ENCODE peak calls at places on chromosome 1, in seven cellular contexts. N, X, Z, V, E, Y and S are unnamed samples.

GRCh38 chr1:31027693-31028526 is 37.6 kb downstream of the PUM1 start:
- DNase-seq in N (no peak), X (no peak), Z (no peak), V (no peak), E (no peak), Y (no peak), S (no peak)

GRCh38 chr1:160006312-160006940 is 25.4 kb downstream of the PIGM start:
- DNase-seq in N (peak), X (peak), Z (peak), V (peak), E (peak), Y (peak), S (peak)

GRCh38 chr1:67755619-67756018 is 70.6 kb downstream of the GADD45A start:
- DNase-seq in N (no peak), X (no peak), Z (peak), V (no peak), E (no peak), Y (no peak), S (no peak)

GRCh38 chr1:77671836-77672235 is 10.6 kb downstream of the ZZZ3 start:
- DNase-seq in N (no peak), X (no peak), Z (peak), V (peak), E (no peak), Y (peak), S (peak)

GRCh38 chr1:226609836-226610455 is 61.4 kb downstream of the STUM start:
- DNase-seq in N (no peak), X (no peak), Z (peak), V (no peak), E (no peak), Y (no peak), S (peak)

GRCh38 chr1:30023300-30024022 is 699.9 kb downstream of the MATN1 start:
- DNase-seq in N (no peak), X (no peak), Z (no peak), V (no peak), E (no peak), Y (no peak), S (no peak)

GRCh38 chr1:203408485-203409229 is 57.7 kb upstream of the FMOD start:
- DNase-seq in N (peak), X (no peak), Z (peak), V (peak), E (peak), Y (peak), S (peak)

GRCh38 chr1:222454782-222455181 is 93.1 kb downstream of the HHIPL2 start:
- DNase-seq in N (no peak), X (no peak), Z (no peak), V (no peak), E (no peak), Y (peak), S (no peak)

GRCh38 chr1:7873801-7874795 is 21.2 kb upstream of the UTS2 start:
- DNase-seq in N (no peak), X (no peak), Z (no peak), V (no peak), E (no peak), Y (no peak), S (no peak)

GRCh38 chr1:6127587-6128163 is 52.4 kb downstream of the CHD5 start:
- DNase-seq in N (peak), X (peak), Z (peak), V (peak), E (no peak), Y (peak), S (no peak)

GRCh38 chr1:185733818-185734709 is at the start of gene HMCN1:
- DNase-seq in N (peak), X (peak), Z (peak), V (peak), E (peak), Y (peak), S (no peak)

GRCh38 chr1:151581446-151581845 is 30.4 kb upstream of the SNX27 start:
- DNase-seq in N (no peak), X (no peak), Z (no peak), V (no peak), E (no peak), Y (no peak), S (no peak)

GRCh38 chr1:203273869-203274602 is 31.3 kb upstream of the BTG2 start:
- DNase-seq in N (no peak), X (no peak), Z (no peak), V (no peak), E (no peak), Y (no peak), S (no peak)

GRCh38 chr1:58785424-58786058 is 1.7 kb upstream of the JUN start:
- DNase-seq in N (peak), X (peak), Z (peak), V (peak), E (no peak), Y (peak), S (no peak)

GRCh38 chr1:157407917-157408525 is 144.3 kb downstream of the FCRL5 start:
- DNase-seq in N (no peak), X (no peak), Z (no peak), V (no peak), E (no peak), Y (no peak), S (no peak)

GRCh38 chr1:11979453-11979817 is 809 bp upstream of the MFN2 start:
- DNase-seq in N (no peak), X (no peak), Z (no peak), V (no peak), E (no peak), Y (no peak), S (no peak)

GRCh38 chr1:36134805-36135339 is 9.8 kb upstream of the COL8A2 start:
- DNase-seq in N (peak), X (peak), Z (peak), V (peak), E (peak), Y (peak), S (no peak)

GRCh38 chr1:13664451-13664850 is 35.5 kb upstream of the PRDM2 start:
- DNase-seq in N (no peak), X (no peak), Z (no peak), V (no peak), E (no peak), Y (no peak), S (no peak)

GRCh38 chr1:235532350-235532749 is 28.1 kb upstream of the B3GALNT2 start:
- DNase-seq in N (no peak), X (no peak), Z (peak), V (peak), E (no peak), Y (peak), S (no peak)

GRCh38 chr1:34688358-34688757 is 66.5 kb upstream of the GJB5 start:
- DNase-seq in N (no peak), X (no peak), Z (no peak), V (no peak), E (no peak), Y (no peak), S (no peak)

GRCh38 chr1:180889325-180889724 is 23.4 kb upstream of the KIAA1614 start:
- DNase-seq in N (no peak), X (no peak), Z (no peak), V (no peak), E (no peak), Y (no peak), S (no peak)

GRCh38 chr1:158028956-158029355 is 35.5 kb downstream of the KIRREL1 start:
- DNase-seq in N (peak), X (no peak), Z (no peak), V (no peak), E (peak), Y (peak), S (no peak)

GRCh38 chr1:172472495-172472894 is 28.6 kb upstream of the PIGC start:
- DNase-seq in N (no peak), X (no peak), Z (no peak), V (no peak), E (no peak), Y (no peak), S (no peak)

DNA sequence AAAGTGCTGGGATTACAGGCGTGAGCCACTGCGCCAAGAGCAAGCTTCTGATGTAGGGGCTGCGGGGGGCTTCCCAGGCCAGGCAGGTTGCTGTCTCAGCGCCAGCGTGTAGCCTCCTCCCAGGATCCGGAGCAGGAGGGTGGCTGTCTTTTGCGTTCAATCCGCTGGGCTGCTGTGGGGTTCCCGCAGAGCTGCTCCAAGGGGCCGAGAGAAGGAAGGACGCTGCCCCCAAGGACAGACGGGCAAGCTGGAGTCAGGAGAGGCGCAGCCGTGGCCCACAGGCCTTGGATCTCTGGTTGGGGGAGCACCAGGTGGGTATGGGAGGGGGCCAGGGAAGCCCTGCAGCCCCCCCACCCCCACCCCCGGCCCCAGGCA is 16.0 kb upstream of the SKI start:
- DNase-seq in N (no peak), X (no peak), Z (no peak), V (no peak), E (no peak), Y (peak), S (no peak)
- H3K4me3 ChIP-seq in N (peak), X (peak), Z (peak), V (peak), E (peak), Y (no peak), S (no peak)

DNA sequence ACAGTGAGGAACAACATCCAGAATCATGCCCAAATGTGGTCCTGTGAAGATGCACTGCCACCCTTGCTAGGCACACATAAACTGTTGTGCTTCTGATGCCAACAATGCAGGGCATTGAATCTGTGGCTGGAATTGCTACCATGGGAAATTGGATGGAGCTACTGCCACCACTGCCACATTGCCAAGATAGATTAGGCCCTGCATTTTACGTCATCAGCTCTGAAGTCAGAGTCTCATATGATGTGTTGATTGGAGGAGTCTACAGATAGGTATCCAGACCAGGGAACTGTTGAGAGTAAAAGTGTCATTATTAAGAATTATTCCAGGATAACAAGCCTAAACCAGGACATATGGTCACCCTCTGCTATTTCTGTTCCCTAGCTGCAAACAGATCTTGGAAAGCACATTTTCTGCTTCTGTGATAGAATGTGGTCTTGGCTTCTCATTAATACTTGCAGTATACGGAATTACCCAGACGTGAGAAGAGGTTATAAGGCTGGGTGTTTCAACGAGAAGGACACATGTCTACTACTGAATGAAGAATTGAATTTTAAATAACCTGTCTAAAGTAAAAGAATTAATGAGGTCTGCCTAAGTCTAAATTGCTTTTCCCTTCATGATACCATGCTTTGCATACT is 106.6 kb downstream of the TNNI3K start:
- DNase-seq in N (no peak), X (no peak), Z (no peak), V (no peak), E (no peak), Y (no peak), S (no peak)
- H3K4me3 ChIP-seq in N (no peak), X (no peak), Z (no peak), V (no peak), E (no peak), Y (no peak), S (no peak)

DNA sequence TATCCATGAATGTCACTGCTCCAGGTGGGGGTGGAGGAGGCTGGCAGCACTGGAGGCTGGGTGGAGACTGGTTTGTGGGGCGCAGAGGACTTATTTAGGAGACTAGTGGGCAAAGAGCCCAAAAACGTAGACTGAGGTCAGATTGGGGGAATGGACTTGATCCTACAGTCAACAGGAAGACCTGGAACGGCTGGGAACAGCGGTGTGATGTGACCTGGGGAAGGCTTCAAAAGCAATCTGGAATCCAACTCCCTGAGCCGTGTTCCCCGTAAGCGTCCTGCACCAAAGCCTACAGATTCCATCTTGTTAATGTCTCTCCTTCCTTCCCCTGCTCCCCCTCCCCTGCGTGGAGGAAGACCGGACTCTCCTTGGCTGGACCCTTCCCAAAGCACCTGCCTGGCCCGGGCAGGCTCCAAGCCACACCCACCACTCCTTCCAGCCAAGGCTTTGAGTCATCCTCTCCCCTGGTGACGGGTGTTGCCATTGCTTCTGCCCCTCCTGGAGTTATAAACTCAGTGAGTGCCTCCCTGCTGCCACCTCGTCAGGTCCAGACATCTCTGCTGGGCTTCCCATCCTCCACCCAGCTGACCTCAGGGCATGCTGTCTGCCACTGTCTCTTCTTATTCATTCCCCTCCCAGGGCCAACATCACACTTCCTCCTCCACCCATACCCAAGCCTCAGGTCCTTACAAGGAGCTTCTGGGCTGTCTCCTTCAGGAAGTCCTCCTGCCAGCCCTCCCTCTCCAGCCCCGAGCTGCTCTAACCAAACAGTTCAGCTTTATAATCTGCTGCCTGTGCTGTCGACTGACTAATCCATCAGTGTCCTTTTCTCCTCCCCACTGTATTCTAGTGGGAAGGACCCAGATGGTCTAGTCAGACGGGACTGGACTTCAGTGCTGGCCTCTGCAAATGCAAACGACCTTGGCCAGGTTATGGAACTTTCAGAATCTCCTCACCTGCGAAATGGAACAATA is 1.6 kb upstream of the CLSTN1 start:
- DNase-seq in N (peak), X (peak), Z (peak), V (peak), E (peak), Y (peak), S (no peak)
- H3K4me3 ChIP-seq in N (no peak), X (peak), Z (no peak), V (no peak), E (no peak), Y (no peak), S (no peak)

GRCh38 chr1:223702735-223703667 is 9.3 kb upstream of the CAPN2 start:
- DNase-seq in N (peak), X (no peak), Z (peak), V (peak), E (no peak), Y (peak), S (no peak)

GRCh38 chr1:223703668-223704013 is 8.7 kb upstream of the CAPN2 start:
- DNase-seq in N (no peak), X (no peak), Z (no peak), V (no peak), E (no peak), Y (no peak), S (no peak)

GRCh38 chr1:223704921-223705878 is 7.1 kb upstream of the CAPN2 start:
- DNase-seq in N (peak), X (no peak), Z (peak), V (peak), E (peak), Y (peak), S (no peak)

GRCh38 chr1:223700388-223700918 is 11.9 kb upstream of the CAPN2 start:
- DNase-seq in N (no peak), X (no peak), Z (peak), V (peak), E (no peak), Y (peak), S (no peak)

DNA sequence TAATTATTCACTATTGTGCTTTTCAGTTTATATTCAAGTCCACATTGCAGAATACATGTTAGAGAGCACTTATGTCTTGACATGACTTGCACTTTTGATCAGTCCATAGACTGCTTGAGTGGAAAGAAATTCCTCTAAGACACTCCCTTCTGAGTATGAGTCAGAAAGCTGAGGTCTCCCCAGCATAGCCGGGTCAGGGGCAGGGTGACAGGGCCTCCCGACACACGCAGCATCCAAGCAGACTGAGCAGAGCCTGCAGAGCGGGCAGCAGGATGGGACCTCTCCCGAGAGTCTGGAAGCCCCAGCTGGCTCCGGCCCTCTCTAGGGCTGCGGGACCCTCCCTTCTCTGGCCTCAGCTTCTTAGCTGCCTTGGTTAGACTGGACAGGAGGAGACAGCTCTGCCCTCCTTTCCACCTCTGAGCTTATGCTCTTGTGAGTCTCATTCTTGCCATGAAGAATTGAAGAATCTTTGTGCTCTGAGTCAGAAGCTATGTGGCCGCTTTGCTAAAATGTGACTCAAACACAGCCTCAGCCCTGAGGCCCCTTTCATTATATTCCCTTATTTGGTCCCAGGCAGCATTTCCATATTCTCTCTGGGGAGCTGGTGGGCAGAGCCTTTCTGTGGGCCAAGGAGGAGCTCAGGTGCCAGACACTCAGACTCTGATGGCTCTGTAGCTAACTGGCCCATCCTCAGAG is 11.2 kb upstream of the CAPN2 start:
- DNase-seq in N (peak), X (peak), Z (peak), V (peak), E (peak), Y (peak), S (peak)
- H3K4me3 ChIP-seq in N (no peak), X (no peak), Z (peak), V (peak), E (no peak), Y (peak), S (peak)

DNA sequence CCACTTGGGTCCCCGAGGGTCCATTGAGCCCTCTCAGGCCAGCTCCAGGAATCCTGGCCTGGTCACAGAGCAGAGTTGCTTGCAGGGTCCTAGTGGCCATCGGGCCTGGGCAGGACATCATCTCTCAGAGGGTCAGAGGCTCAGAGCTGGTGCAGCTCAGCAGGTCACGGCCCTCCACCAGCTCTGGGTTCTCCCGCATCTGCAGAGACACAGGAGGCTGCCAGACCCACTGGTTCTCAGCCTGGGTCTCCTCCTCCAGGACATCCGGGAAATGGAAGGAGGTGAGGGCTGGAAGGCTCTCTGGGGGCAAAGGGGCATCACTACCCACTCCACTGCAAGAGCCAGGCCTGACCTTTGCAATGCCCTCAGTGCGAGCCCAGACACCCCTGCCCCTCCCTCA is 6.5 kb downstream of the TMEM54 start:
- DNase-seq in N (no peak), X (no peak), Z (no peak), V (no peak), E (no peak), Y (no peak), S (no peak)
- H3K4me3 ChIP-seq in N (no peak), X (no peak), Z (no peak), V (no peak), E (no peak), Y (no peak), S (no peak)

GRCh38 chr1:61247051-61247854 is 164.9 kb downstream of the NFIA start:
- DNase-seq in N (no peak), X (no peak), Z (no peak), V (no peak), E (no peak), Y (no peak), S (no peak)
- H3K4me3 ChIP-seq in N (no peak), X (no peak), Z (no peak), V (no peak), E (no peak), Y (no peak), S (no peak)